ENCODE peak calls at places on chromosomes 16 and 17, in six cellular contexts. S is foreskin fibroblast; I is psoas muscle; N is stimulated activated CD4-positive, alpha-beta T cell treated with anti-CD3 and anti-CD28 coated beads, TNF-alpha, amount 100 ng/mL, for 1 hour; V is activated T-cell treated with anti-CD3 and anti-CD28 coated beads, Interleukin-2, amount 50 U/mL, for 72 hours; B is germinal center. G is an unnamed sample.

GRCh38 chr17:56929362-56929969 is 15.6 kb upstream of the TRIM25 start:
- DNase-seq in S (no peak), I (no peak), N (no peak), V (no peak), B (no peak), G (no peak)

GRCh38 chr16:66354321-66354854 is 12.1 kb upstream of the CDH5 start:
- DNase-seq in S (peak), I (no peak), N (no peak), V (no peak), B (no peak), G (no peak)

GRCh38 chr16:67805718-67806427 is 487 bp downstream of the RANBP10 start:
- DNase-seq in S (peak), I (peak), N (no peak), V (peak), B (no peak), G (no peak)

GRCh38 chr17:64992325-64992802 is 64.2 kb downstream of the GNA13 start:
- DNase-seq in S (peak), I (no peak), N (no peak), V (peak), B (no peak), G (no peak)

GRCh38 chr17:29633886-29634285 is 11.2 kb upstream of the CORO6 start:
- DNase-seq in S (no peak), I (no peak), N (no peak), V (no peak), B (no peak), G (no peak)

GRCh38 chr16:17364319-17365210 is 106.2 kb downstream of the XYLT1 start:
- DNase-seq in S (peak), I (no peak), N (peak), V (peak), B (no peak), G (no peak)

GRCh38 chr17:2904135-2904534 is 107.9 kb downstream of the RAP1GAP2 start:
- DNase-seq in S (peak), I (no peak), N (no peak), V (no peak), B (no peak), G (peak)

GRCh38 chr16:66798162-66798561 is 3.2 kb downstream of the TERB1 start:
- DNase-seq in S (peak), I (no peak), N (no peak), V (no peak), B (no peak), G (no peak)

GRCh38 chr16:38941-39892 is 14.2 kb downstream of the POLR3K start:
- DNase-seq in S (no peak), I (no peak), N (no peak), V (peak), B (peak), G (peak)

GRCh38 chr17:50451943-50452626 is 16.6 kb downstream of the CHAD start:
- DNase-seq in S (no peak), I (no peak), N (no peak), V (no peak), B (no peak), G (no peak)

GRCh38 chr17:27959382-27959709 is 66.2 kb upstream of the LYRM9 start:
- DNase-seq in S (no peak), I (no peak), N (no peak), V (no peak), B (no peak), G (no peak)

GRCh38 chr17:41308918-41309359 is at the start of gene KRTAP16-1:
- DNase-seq in S (no peak), I (no peak), N (no peak), V (peak), B (no peak), G (no peak)

GRCh38 chr17:48047741-48048320 is 328 bp upstream of the NFE2L1 start:
- DNase-seq in S (peak), I (peak), N (peak), V (peak), B (peak), G (peak)

GRCh38 chr17:75260679-75261335 is 599 bp downstream of the GGA3 start:
- DNase-seq in S (no peak), I (no peak), N (no peak), V (no peak), B (no peak), G (no peak)

GRCh38 chr17:49076575-49077384 is 55.8 kb upstream of the B4GALNT2 start:
- DNase-seq in S (peak), I (no peak), N (no peak), V (no peak), B (no peak), G (no peak)

GRCh38 chr16:57092786-57093301 is 461 bp downstream of the CPNE2 start:
- DNase-seq in S (peak), I (peak), N (peak), V (peak), B (no peak), G (no peak)

GRCh38 chr16:79838860-79839259 is 238.3 kb upstream of the MAF start:
- DNase-seq in S (peak), I (no peak), N (no peak), V (no peak), B (no peak), G (no peak)

GRCh38 chr17:30244853-30245385 is 9.4 kb upstream of the SLC6A4 start:
- DNase-seq in S (peak), I (no peak), N (no peak), V (no peak), B (no peak), G (no peak)

GRCh38 chr16:50271148-50272041 is 5.0 kb downstream of the ADCY7 start:
- DNase-seq in S (no peak), I (peak), N (no peak), V (no peak), B (no peak), G (no peak)

GRCh38 chr17:79087428-79088143 is 13.0 kb downstream of the ENGASE start:
- DNase-seq in S (peak), I (peak), N (peak), V (peak), B (peak), G (peak)

GRCh38 chr16:11251525-11252481 is 4.2 kb downstream of the SOCS1 start:
- DNase-seq in S (peak), I (no peak), N (peak), V (peak), B (no peak), G (peak)

GRCh38 chr16:57159447-57159846 is 26.4 kb downstream of the PSME3IP1 start:
- DNase-seq in S (no peak), I (no peak), N (no peak), V (no peak), B (no peak), G (no peak)

GRCh38 chr16:69443809-69444611 is 19.6 kb downstream of the CYB5B start:
- DNase-seq in S (peak), I (peak), N (no peak), V (no peak), B (no peak), G (peak)

GRCh38 chr17:78391843-78392242 is 13.4 kb downstream of the PGS1 start:
- DNase-seq in S (peak), I (no peak), N (no peak), V (no peak), B (no peak), G (no peak)

GRCh38 chr17:4004517-4005295 is 40.5 kb upstream of the ATP2A3 start:
- DNase-seq in S (peak), I (peak), N (peak), V (peak), B (peak), G (peak)

GRCh38 chr17:32555611-32556310 is 69.0 kb downstream of the CDK5R1 start:
- DNase-seq in S (no peak), I (no peak), N (no peak), V (no peak), B (no peak), G (no peak)

GRCh38 chr17:49471089-49471683 is 23.9 kb upstream of the NGFR start:
- DNase-seq in S (peak), I (peak), N (no peak), V (no peak), B (no peak), G (no peak)

GRCh38 chr17:55585629-55586028 is 74.4 kb upstream of the SMIM36 start:
- DNase-seq in S (no peak), I (no peak), N (no peak), V (no peak), B (no peak), G (no peak)

GRCh38 chr16:56281256-56281805 is 90.0 kb downstream of the GNAO1 start:
- DNase-seq in S (peak), I (no peak), N (no peak), V (no peak), B (peak), G (no peak)

GRCh38 chr16:56726283-56726682 is 3.6 kb upstream of the NUP93 start:
- DNase-seq in S (no peak), I (no peak), N (no peak), V (no peak), B (no peak), G (no peak)

GRCh38 chr17:60792250-60792898 is 114.7 kb downstream of the BCAS3 start:
- DNase-seq in S (no peak), I (peak), N (no peak), V (no peak), B (no peak), G (peak)

GRCh38 chr16:70582280-70582978 is 58.8 kb downstream of the SF3B3 start:
- DNase-seq in S (peak), I (no peak), N (no peak), V (no peak), B (no peak), G (no peak)

GRCh38 chr16:4081577-4082021 is 34.6 kb downstream of the ADCY9 start:
- DNase-seq in S (peak), I (no peak), N (no peak), V (peak), B (no peak), G (peak)

GRCh38 chr17:73267648-73268537 is 6.2 kb upstream of the CPSF4L start:
- DNase-seq in S (no peak), I (no peak), N (no peak), V (no peak), B (no peak), G (no peak)

GRCh38 chr17:78019367-78019975 is 61.0 kb downstream of the TNRC6C start:
- DNase-seq in S (peak), I (no peak), N (no peak), V (no peak), B (no peak), G (no peak)

GRCh38 chr17:21119247-21119944 is 7.4 kb upstream of the DHRS7B start:
- DNase-seq in S (peak), I (peak), N (peak), V (peak), B (peak), G (peak)

GRCh38 chr16:58378401-58378800 is 13.9 kb upstream of the GINS3 start:
- DNase-seq in S (no peak), I (no peak), N (no peak), V (no peak), B (no peak), G (no peak)

GRCh38 chr17:49610883-49611584 is 35.4 kb downstream of the NXPH3 start:
- DNase-seq in S (no peak), I (no peak), N (no peak), V (no peak), B (no peak), G (no peak)

G was measured in mucosa of gallbladder.